ENCODE peak calls at places on chromosomes 7 and 10, in ten cellular contexts. P is activated CD4-positive, alpha-beta T cell treated with anti-CD3 and anti-CD28 coated beads, Interleukin-2, amount 50 U/mL, for 4 hours; H is frontal cortex; L is PC-3; W is brain microvascular endothelial cell; I is NCI-H2171; X is psoas muscle; B is stimulated activated CD4-positive, alpha-beta T cell treated with anti-CD3 and anti-CD28 coated beads, Interleukin-4, amount 100 ng/mL, for 4 hours; T is type B pancreatic cell; N is G401. Q is an unnamed sample.

GRCh38 chr7:141286522-141286921 is 212.7 kb downstream of the TMEM178B start:
- DNase-seq in P (no peak), H (no peak), L (no peak), W (no peak), I (no peak), X (no peak), B (no peak), T (no peak), N (no peak), Q (no peak)

GRCh38 chr7:50450691-50451051 is 521 bp upstream of the FIGNL1 start:
- DNase-seq in P (peak), H (no peak), L (no peak), W (no peak), I (no peak), X (no peak), B (peak), T (no peak), N (no peak), Q (peak)

GRCh38 chr10:26706206-26706605 is 8.7 kb downstream of the PDSS1 start:
- DNase-seq in P (no peak), H (no peak), L (no peak), W (no peak), I (no peak), X (no peak), B (no peak), T (no peak), N (no peak), Q (no peak)

GRCh38 chr7:159063046-159063840 is 81.4 kb downstream of the VIPR2 start:
- DNase-seq in P (no peak), H (no peak), L (no peak), W (no peak), I (no peak), X (no peak), B (no peak), T (no peak), N (no peak), Q (no peak)

GRCh38 chr7:22858640-22859561 is 36.3 kb upstream of the TOMM7 start:
- DNase-seq in P (no peak), H (no peak), L (peak), W (peak), I (no peak), X (no peak), B (no peak), T (no peak), N (no peak), Q (no peak)

GRCh38 chr7:138259675-138260074 is 183.4 kb downstream of the AKR1D1 start:
- DNase-seq in P (no peak), H (no peak), L (no peak), W (no peak), I (no peak), X (no peak), B (no peak), T (no peak), N (no peak), Q (no peak)

GRCh38 chr10:64682043-64682442 is 1160.8 kb downstream of the REEP3 start:
- DNase-seq in P (no peak), H (no peak), L (peak), W (peak), I (no peak), X (no peak), B (no peak), T (no peak), N (no peak), Q (no peak)

GRCh38 chr10:4650109-4650508 is 175.9 kb upstream of the AKR1E2 start:
- DNase-seq in P (no peak), H (no peak), L (no peak), W (peak), I (no peak), X (no peak), B (no peak), T (no peak), N (no peak), Q (no peak)

GRCh38 chr10:61627266-61627665 is 35.5 kb upstream of the CABCOCO1 start:
- DNase-seq in P (no peak), H (no peak), L (no peak), W (no peak), I (no peak), X (no peak), B (no peak), T (no peak), N (no peak), Q (no peak)

GRCh38 chr10:127370601-127371000 is 174.2 kb upstream of the INSYN2A start:
- DNase-seq in P (no peak), H (no peak), L (no peak), W (no peak), I (no peak), X (no peak), B (no peak), T (no peak), N (no peak), Q (no peak)

GRCh38 chr10:104327745-104328635 is 10.3 kb downstream of the ITPRIP start:
- DNase-seq in P (no peak), H (no peak), L (peak), W (peak), I (no peak), X (peak), B (no peak), T (no peak), N (no peak), Q (no peak)

GRCh38 chr7:138116156-138116555 is 39.9 kb downstream of the AKR1D1 start:
- DNase-seq in P (no peak), H (no peak), L (peak), W (peak), I (no peak), X (no peak), B (no peak), T (no peak), N (no peak), Q (no peak)